ENCODE peak calls at places on chromosomes 5 and 9, in ten cellular contexts. D is prostate gland; X is A549; W is bronchial epithelial cell; O is naive thymus-derived CD4-positive, alpha-beta T cell; J is psoas muscle; H is epithelial cell of esophagus; R is heart right ventricle; Q is mucosa of descending colon; U is mesendoderm. Y is an unnamed sample.

GRCh38 chr5:137344723-137345322 is 154.3 kb downstream of the SPOCK1 start:
- DNase-seq in D (peak), X (peak), W (peak), O (no peak), J (no peak), H (peak), R (no peak), Q (peak), U (peak), Y (peak)

GRCh38 chr5:2167671-2168070 is 284.9 kb upstream of the IRX4 start:
- DNase-seq in D (no peak), X (no peak), W (no peak), O (no peak), J (peak), H (no peak), R (no peak), Q (no peak), U (no peak), Y (no peak)

GRCh38 chr9:71819115-71819739 is 50.9 kb upstream of the CEMIP2 start:
- DNase-seq in D (peak), X (peak), W (peak), O (peak), J (no peak), H (peak), R (no peak), Q (peak), U (no peak), Y (peak)

GRCh38 chr5:151048526-151048925 is 28.1 kb downstream of the GPX3 start:
- DNase-seq in D (no peak), X (peak), W (no peak), O (no peak), J (peak), H (peak), R (no peak), Q (peak), U (peak), Y (no peak)

GRCh38 chr5:95718203-95718602 is 12.9 kb upstream of the RHOBTB3 start:
- DNase-seq in D (no peak), X (no peak), W (peak), O (peak), J (no peak), H (no peak), R (no peak), Q (no peak), U (peak), Y (peak)

GRCh38 chr5:153974131-153974812 is 64.4 kb downstream of the FAM114A2 start:
- DNase-seq in D (no peak), X (peak), W (peak), O (peak), J (no peak), H (peak), R (no peak), Q (peak), U (peak), Y (peak)

GRCh38 chr9:124660341-124660801 is 110.7 kb downstream of the NR6A1 start:
- DNase-seq in D (no peak), X (peak), W (peak), O (peak), J (no peak), H (peak), R (no peak), Q (peak), U (peak), Y (peak)

GRCh38 chr5:125357660-125358059 is 611.2 kb upstream of the ZNF608 start:
- DNase-seq in D (no peak), X (no peak), W (peak), O (no peak), J (no peak), H (peak), R (no peak), Q (no peak), U (no peak), Y (no peak)

GRCh38 chr5:88502179-88503064 is 233.8 kb upstream of the TMEM161B start:
- DNase-seq in D (no peak), X (no peak), W (no peak), O (peak), J (no peak), H (no peak), R (no peak), Q (no peak), U (no peak), Y (no peak)

GRCh38 chr5:56625577-56625976 is 189.8 kb upstream of the MAP3K1 start:
- DNase-seq in D (no peak), X (peak), W (peak), O (no peak), J (no peak), H (peak), R (no peak), Q (no peak), U (no peak), Y (no peak)

GRCh38 chr5:168701641-168702040 is 122.5 kb upstream of the PANK3 start:
- DNase-seq in D (no peak), X (no peak), W (no peak), O (no peak), J (no peak), H (no peak), R (no peak), Q (no peak), U (no peak), Y (no peak)

GRCh38 chr9:131595771-131596743 is 50.7 kb downstream of the PRRT1B start:
- DNase-seq in D (no peak), X (no peak), W (no peak), O (no peak), J (no peak), H (no peak), R (no peak), Q (no peak), U (no peak), Y (no peak)

GRCh38 chr9:33159058-33159759 is 7.9 kb downstream of the B4GALT1 start:
- DNase-seq in D (no peak), X (peak), W (peak), O (peak), J (peak), H (no peak), R (peak), Q (peak), U (peak), Y (no peak)

GRCh38 chr5:177116631-177117373 is 16.8 kb upstream of the NSD1 start:
- DNase-seq in D (peak), X (no peak), W (peak), O (peak), J (peak), H (peak), R (peak), Q (peak), U (peak), Y (no peak)

GRCh38 chr9:123985869-123986268 is 25.7 kb upstream of the LHX2 start:
- DNase-seq in D (no peak), X (no peak), W (no peak), O (no peak), J (no peak), H (no peak), R (no peak), Q (no peak), U (no peak), Y (no peak)

GRCh38 chr5:43020294-43020711 is 19.8 kb downstream of the ANXA2R start:
- DNase-seq in D (no peak), X (no peak), W (no peak), O (no peak), J (no peak), H (no peak), R (no peak), Q (peak), U (peak), Y (no peak)

GRCh38 chr9:135053133-135053532 is 34.3 kb upstream of the OLFM1 start:
- DNase-seq in D (no peak), X (no peak), W (no peak), O (no peak), J (no peak), H (no peak), R (no peak), Q (no peak), U (no peak), Y (no peak)

GRCh38 chr5:140544986-140545385 is 2.5 kb upstream of the EIF4EBP3 start:
- DNase-seq in D (no peak), X (no peak), W (no peak), O (no peak), J (no peak), H (no peak), R (no peak), Q (no peak), U (no peak), Y (no peak)

GRCh38 chr9:4955836-4956235 is 29.2 kb upstream of the JAK2 start:
- DNase-seq in D (no peak), X (peak), W (peak), O (no peak), J (no peak), H (peak), R (no peak), Q (no peak), U (no peak), Y (no peak)

GRCh38 chr5:149063017-149063687 is at the start of gene SH3TC2:
- DNase-seq in D (peak), X (peak), W (peak), O (no peak), J (peak), H (peak), R (peak), Q (peak), U (peak), Y (no peak)

GRCh38 chr5:136811086-136811485 is 445.7 kb upstream of the TRPC7 start:
- DNase-seq in D (no peak), X (no peak), W (no peak), O (no peak), J (no peak), H (no peak), R (no peak), Q (no peak), U (no peak), Y (no peak)

GRCh38 chr9:82539126-82539525 is 523.8 kb downstream of the RASEF start:
- DNase-seq in D (no peak), X (no peak), W (no peak), O (no peak), J (no peak), H (no peak), R (no peak), Q (no peak), U (no peak), Y (peak)

GRCh38 chr9:95462419-95463121 is 54.2 kb downstream of the PTCH1 start:
- DNase-seq in D (peak), X (no peak), W (peak), O (peak), J (peak), H (peak), R (peak), Q (peak), U (peak), Y (peak)
- H3K4me3 ChIP-seq in D (peak), X (no peak), W (peak), O (peak), J (peak), H (peak), R (peak), Q (no peak), U (no peak), Y (no peak)

DNA sequence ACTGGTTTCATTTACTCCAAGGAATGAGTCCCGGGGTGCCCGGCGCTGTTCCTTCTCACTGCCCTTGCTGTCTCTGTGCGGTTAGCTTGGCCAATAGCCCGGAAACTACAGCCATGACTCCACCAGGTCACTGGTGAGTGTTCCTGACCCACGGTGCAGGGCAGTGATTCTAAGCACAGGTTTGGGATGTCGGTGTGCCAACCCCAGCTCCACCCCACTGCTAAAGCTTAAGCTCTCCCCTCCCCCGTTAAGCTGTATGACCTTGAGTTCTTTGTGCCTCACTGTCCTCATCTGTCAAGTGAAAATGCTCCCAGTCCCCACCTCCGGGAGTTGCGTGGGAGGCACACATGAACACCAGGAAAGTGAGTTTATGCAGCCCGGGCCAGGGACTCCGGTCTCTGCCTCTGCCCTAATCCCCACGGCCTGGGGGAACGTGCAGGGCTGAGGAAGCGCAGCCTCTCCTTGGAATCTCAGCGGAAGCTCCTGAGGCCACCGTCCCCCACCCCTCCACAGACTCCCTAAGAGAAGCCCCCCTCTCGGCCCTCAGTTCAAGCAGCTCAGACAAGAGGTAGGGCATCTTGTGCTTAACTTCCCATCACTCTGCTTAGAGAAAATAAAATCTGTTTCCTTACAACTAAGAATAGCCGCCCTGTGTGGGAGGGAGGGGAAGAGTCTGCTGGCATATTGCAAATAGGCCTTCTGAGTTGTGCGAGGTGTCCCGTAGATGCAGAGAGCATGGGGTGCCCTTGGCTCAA is 92.0 kb upstream of the RAI14 start:
- DNase-seq in D (no peak), X (no peak), W (no peak), O (no peak), J (no peak), H (no peak), R (no peak), Q (no peak), U (no peak), Y (no peak)
- H3K4me3 ChIP-seq in D (no peak), X (no peak), W (no peak), O (no peak), J (no peak), H (no peak), R (peak), Q (no peak), U (no peak), Y (no peak)

GRCh38 chr5:123098767-123099513 is 9.9 kb downstream of the PRDM6 start:
- DNase-seq in D (no peak), X (peak), W (peak), O (no peak), J (peak), H (peak), R (no peak), Q (no peak), U (peak), Y (no peak)

GRCh38 chr5:123097871-123098735 is 9.1 kb downstream of the PRDM6 start:
- DNase-seq in D (no peak), X (no peak), W (no peak), O (no peak), J (peak), H (no peak), R (no peak), Q (no peak), U (peak), Y (no peak)

GRCh38 chr5:123097483-123097870 is 8.4 kb downstream of the PRDM6 start:
- DNase-seq in D (no peak), X (no peak), W (no peak), O (no peak), J (no peak), H (no peak), R (no peak), Q (no peak), U (no peak), Y (no peak)

GRCh38 chr5:123095694-123096120 is 6.7 kb downstream of the PRDM6 start:
- DNase-seq in D (no peak), X (no peak), W (no peak), O (no peak), J (no peak), H (no peak), R (no peak), Q (no peak), U (no peak), Y (no peak)

DNA sequence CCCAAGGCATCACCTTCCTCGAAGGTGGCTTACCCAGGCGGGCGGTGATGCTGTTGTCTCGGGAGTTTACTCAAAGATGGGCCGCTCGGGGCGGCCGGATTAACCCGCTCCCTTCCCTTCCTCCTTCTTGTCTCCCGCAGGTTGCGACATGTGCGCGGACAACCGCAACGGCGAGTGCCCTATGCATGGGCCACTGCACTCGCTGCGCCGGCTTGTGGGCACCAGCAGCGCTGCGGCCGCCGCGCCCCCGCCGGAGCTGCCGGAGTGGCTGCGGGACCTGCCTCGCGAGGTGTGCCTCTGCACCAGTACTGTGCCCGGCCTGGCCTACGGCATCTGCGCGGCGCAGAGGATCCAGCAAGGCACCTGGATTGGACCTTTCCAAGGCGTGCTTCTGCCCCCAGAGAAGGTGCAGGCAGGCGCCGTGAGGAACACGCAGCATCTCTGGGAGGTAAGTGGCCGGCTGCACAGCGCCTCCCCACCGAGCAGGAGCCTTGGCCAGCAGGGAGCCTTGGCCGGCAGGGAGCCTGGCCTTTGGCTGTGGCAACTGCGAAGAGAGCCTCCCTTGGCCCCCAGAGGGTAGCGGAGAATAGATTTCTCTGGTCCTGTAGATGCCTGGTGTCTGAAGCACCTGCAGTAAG is 10.6 kb downstream of the PRDM6 start:
- DNase-seq in D (no peak), X (peak), W (no peak), O (no peak), J (peak), H (no peak), R (peak), Q (no peak), U (peak), Y (no peak)
- H3K4me3 ChIP-seq in D (peak), X (peak), W (no peak), O (no peak), J (peak), H (no peak), R (peak), Q (no peak), U (no peak), Y (no peak)

GRCh38 chr9:76607730-76608475 is 148.9 kb downstream of the GCNT1 start:
- DNase-seq in D (no peak), X (no peak), W (no peak), O (no peak), J (no peak), H (no peak), R (no peak), Q (no peak), U (no peak), Y (peak)
- H3K4me3 ChIP-seq in D (no peak), X (no peak), W (no peak), O (no peak), J (no peak), H (no peak), R (no peak), Q (no peak), U (no peak), Y (no peak)

Y was measured in HL-60.